ENCODE peak calls at places on chromosomes 2 and 18, in nine cellular contexts. One of them, this sample, is unnamed.

GRCh38 chr18:23822590-23823385 is 133.5 kb downstream of the LAMA3 start:
- DNase-seq in brain microvascular endothelial cell: no peak
- DNase-seq in stomach: no peak
- DNase-seq in heart left ventricle: no peak
- DNase-seq in AG04449: no peak
- DNase-seq in AG10803: peak
- DNase-seq in right lobe of liver: no peak
- DNase-seq in colonic mucosa: no peak
- DNase-seq in spleen: no peak
- DNase-seq in this sample: no peak

GRCh38 chr2:73896362-73897239 is 3.8 kb downstream of the ACTG2 start:
- DNase-seq in brain microvascular endothelial cell: peak
- DNase-seq in stomach: no peak
- DNase-seq in heart left ventricle: no peak
- DNase-seq in AG04449: peak
- DNase-seq in AG10803: peak
- DNase-seq in right lobe of liver: no peak
- DNase-seq in colonic mucosa: no peak
- DNase-seq in spleen: no peak
- DNase-seq in this sample: peak

GRCh38 chr2:26449278-26450030 is 28.5 kb downstream of the OTOF start:
- DNase-seq in brain microvascular endothelial cell: no peak
- DNase-seq in stomach: no peak
- DNase-seq in heart left ventricle: no peak
- DNase-seq in AG04449: no peak
- DNase-seq in AG10803: no peak
- DNase-seq in right lobe of liver: peak
- DNase-seq in colonic mucosa: no peak
- DNase-seq in spleen: no peak
- DNase-seq in this sample: no peak

GRCh38 chr2:197236816-197237215 is 73.8 kb downstream of the ANKRD44 start:
- DNase-seq in brain microvascular endothelial cell: no peak
- DNase-seq in stomach: no peak
- DNase-seq in heart left ventricle: no peak
- DNase-seq in AG04449: no peak
- DNase-seq in AG10803: no peak
- DNase-seq in right lobe of liver: no peak
- DNase-seq in colonic mucosa: no peak
- DNase-seq in spleen: no peak
- DNase-seq in this sample: no peak

GRCh38 chr2:81304154-81304830 is 999.7 kb upstream of the LRRTM1 start:
- DNase-seq in brain microvascular endothelial cell: no peak
- DNase-seq in stomach: no peak
- DNase-seq in heart left ventricle: no peak
- DNase-seq in AG04449: no peak
- DNase-seq in AG10803: no peak
- DNase-seq in right lobe of liver: no peak
- DNase-seq in colonic mucosa: no peak
- DNase-seq in spleen: no peak
- DNase-seq in this sample: no peak

GRCh38 chr2:135504811-135505210 is 26.2 kb downstream of the ZRANB3 start:
- DNase-seq in brain microvascular endothelial cell: no peak
- DNase-seq in stomach: no peak
- DNase-seq in heart left ventricle: no peak
- DNase-seq in AG04449: no peak
- DNase-seq in AG10803: no peak
- DNase-seq in right lobe of liver: no peak
- DNase-seq in colonic mucosa: no peak
- DNase-seq in spleen: no peak
- DNase-seq in this sample: no peak

GRCh38 chr2:229387815-229388214 is 116.7 kb upstream of the PID1 start:
- DNase-seq in brain microvascular endothelial cell: no peak
- DNase-seq in stomach: no peak
- DNase-seq in heart left ventricle: no peak
- DNase-seq in AG04449: no peak
- DNase-seq in AG10803: no peak
- DNase-seq in right lobe of liver: no peak
- DNase-seq in colonic mucosa: no peak
- DNase-seq in spleen: no peak
- DNase-seq in this sample: no peak

GRCh38 chr2:246489-247145 is 17.2 kb downstream of the SH3YL1 start:
- DNase-seq in brain microvascular endothelial cell: peak
- DNase-seq in stomach: no peak
- DNase-seq in heart left ventricle: no peak
- DNase-seq in AG04449: peak
- DNase-seq in AG10803: peak
- DNase-seq in right lobe of liver: no peak
- DNase-seq in colonic mucosa: peak
- DNase-seq in spleen: no peak
- DNase-seq in this sample: peak

GRCh38 chr18:37397814-37398213 is 167.8 kb downstream of the CELF4 start:
- DNase-seq in brain microvascular endothelial cell: no peak
- DNase-seq in stomach: no peak
- DNase-seq in heart left ventricle: no peak
- DNase-seq in AG04449: no peak
- DNase-seq in AG10803: no peak
- DNase-seq in right lobe of liver: no peak
- DNase-seq in colonic mucosa: no peak
- DNase-seq in spleen: peak
- DNase-seq in this sample: no peak

GRCh38 chr2:138110453-138111083 is 146.3 kb downstream of the HNMT start:
- DNase-seq in brain microvascular endothelial cell: no peak
- DNase-seq in stomach: no peak
- DNase-seq in heart left ventricle: no peak
- DNase-seq in AG04449: no peak
- DNase-seq in AG10803: no peak
- DNase-seq in right lobe of liver: no peak
- DNase-seq in colonic mucosa: no peak
- DNase-seq in spleen: no peak
- DNase-seq in this sample: no peak

GRCh38 chr18:2992995-2993877 is 19.7 kb downstream of the LPIN2 start:
- DNase-seq in brain microvascular endothelial cell: no peak
- DNase-seq in stomach: no peak
- DNase-seq in heart left ventricle: no peak
- DNase-seq in AG04449: no peak
- DNase-seq in AG10803: no peak
- DNase-seq in right lobe of liver: no peak
- DNase-seq in colonic mucosa: no peak
- DNase-seq in spleen: no peak
- DNase-seq in this sample: no peak

GRCh38 chr2:74369976-74370375 is 10.1 kb downstream of the DCTN1 start:
- DNase-seq in brain microvascular endothelial cell: no peak
- DNase-seq in stomach: no peak
- DNase-seq in heart left ventricle: no peak
- DNase-seq in AG04449: no peak
- DNase-seq in AG10803: no peak
- DNase-seq in right lobe of liver: no peak
- DNase-seq in colonic mucosa: no peak
- DNase-seq in spleen: no peak
- DNase-seq in this sample: no peak

GRCh38 chr2:68746408-68746807 is 11.8 kb downstream of the ARHGAP25 start:
- DNase-seq in brain microvascular endothelial cell: no peak
- DNase-seq in stomach: no peak
- DNase-seq in heart left ventricle: no peak
- DNase-seq in AG04449: no peak
- DNase-seq in AG10803: no peak
- DNase-seq in right lobe of liver: no peak
- DNase-seq in colonic mucosa: peak
- DNase-seq in spleen: no peak
- DNase-seq in this sample: no peak

GRCh38 chr2:210034087-210034683 is 31.7 kb downstream of the RPE start:
- DNase-seq in brain microvascular endothelial cell: no peak
- DNase-seq in stomach: no peak
- DNase-seq in heart left ventricle: no peak
- DNase-seq in AG04449: no peak
- DNase-seq in AG10803: no peak
- DNase-seq in right lobe of liver: no peak
- DNase-seq in colonic mucosa: no peak
- DNase-seq in spleen: no peak
- DNase-seq in this sample: no peak

GRCh38 chr2:70261501-70261900 is 3.6 kb downstream of the PCYOX1 start:
- DNase-seq in brain microvascular endothelial cell: no peak
- DNase-seq in stomach: no peak
- DNase-seq in heart left ventricle: no peak
- DNase-seq in AG04449: peak
- DNase-seq in AG10803: peak
- DNase-seq in right lobe of liver: no peak
- DNase-seq in colonic mucosa: no peak
- DNase-seq in spleen: no peak
- DNase-seq in this sample: no peak

GRCh38 chr2:172434821-172435607 is 7.6 kb downstream of the ITGA6 start:
- DNase-seq in brain microvascular endothelial cell: no peak
- DNase-seq in stomach: no peak
- DNase-seq in heart left ventricle: no peak
- DNase-seq in AG04449: no peak
- DNase-seq in AG10803: no peak
- DNase-seq in right lobe of liver: no peak
- DNase-seq in colonic mucosa: no peak
- DNase-seq in spleen: no peak
- DNase-seq in this sample: no peak

GRCh38 chr2:232085179-232085578 is 123.7 kb downstream of the DIS3L2 start:
- DNase-seq in brain microvascular endothelial cell: no peak
- DNase-seq in stomach: no peak
- DNase-seq in heart left ventricle: no peak
- DNase-seq in AG04449: no peak
- DNase-seq in AG10803: no peak
- DNase-seq in right lobe of liver: no peak
- DNase-seq in colonic mucosa: no peak
- DNase-seq in spleen: no peak
- DNase-seq in this sample: no peak

GRCh38 chr2:55156326-55156725 is 75.8 kb downstream of the CLHC1 start:
- DNase-seq in brain microvascular endothelial cell: no peak
- DNase-seq in stomach: no peak
- DNase-seq in heart left ventricle: no peak
- DNase-seq in AG04449: no peak
- DNase-seq in AG10803: peak
- DNase-seq in right lobe of liver: no peak
- DNase-seq in colonic mucosa: no peak
- DNase-seq in spleen: no peak
- DNase-seq in this sample: peak
- H3K4me3 ChIP-seq in brain microvascular endothelial cell: no peak
- H3K4me3 ChIP-seq in stomach: no peak
- H3K4me3 ChIP-seq in heart left ventricle: no peak
- H3K4me3 ChIP-seq in AG04449: no peak
- H3K4me3 ChIP-seq in AG10803: peak
- H3K4me3 ChIP-seq in right lobe of liver: no peak
- H3K4me3 ChIP-seq in colonic mucosa: no peak
- H3K4me3 ChIP-seq in spleen: no peak
- H3K4me3 ChIP-seq in this sample: no peak

DNA sequence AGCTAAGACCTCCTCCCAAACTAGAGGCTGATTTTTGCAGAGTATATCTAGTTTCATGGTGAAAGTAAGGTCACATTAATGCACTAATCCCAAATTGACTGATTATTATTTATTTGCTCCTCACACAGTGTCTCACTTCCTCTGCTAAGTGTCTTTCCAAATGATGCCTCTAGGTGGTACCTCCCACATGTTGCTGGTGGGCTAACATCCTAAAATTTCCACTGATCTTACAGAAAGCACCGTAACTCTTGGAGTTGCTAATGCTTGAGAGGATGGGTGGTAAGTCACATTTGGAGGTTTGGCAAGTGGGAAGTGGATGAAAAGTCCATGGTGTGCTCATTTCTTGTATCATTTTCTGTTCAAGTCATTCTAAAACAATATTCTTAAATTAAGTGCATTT is 428.7 kb upstream of the GYPC start:
- DNase-seq in brain microvascular endothelial cell: no peak
- DNase-seq in stomach: no peak
- DNase-seq in heart left ventricle: no peak
- DNase-seq in AG04449: no peak
- DNase-seq in AG10803: no peak
- DNase-seq in right lobe of liver: no peak
- DNase-seq in colonic mucosa: no peak
- DNase-seq in spleen: no peak
- DNase-seq in this sample: no peak
- TF ChIP-seq CTCF in brain microvascular endothelial cell: peak
- TF ChIP-seq CTCF in stomach: no peak
- TF ChIP-seq CTCF in heart left ventricle: no peak
- TF ChIP-seq CTCF in AG04449: no peak
- TF ChIP-seq CTCF in AG10803: no peak
- TF ChIP-seq CTCF in right lobe of liver: no peak
- TF ChIP-seq CTCF in colonic mucosa: no peak
- TF ChIP-seq CTCF in spleen: no peak
- TF ChIP-seq CTCF in this sample: no peak

GRCh38 chr2:224958466-224958857 is 83.8 kb downstream of the DOCK10 start:
- DNase-seq in brain microvascular endothelial cell: no peak
- DNase-seq in stomach: no peak
- DNase-seq in heart left ventricle: no peak
- DNase-seq in AG04449: peak
- DNase-seq in AG10803: peak
- DNase-seq in right lobe of liver: no peak
- DNase-seq in colonic mucosa: no peak
- DNase-seq in spleen: no peak
- DNase-seq in this sample: peak
- H3K4me3 ChIP-seq in brain microvascular endothelial cell: no peak
- H3K4me3 ChIP-seq in stomach: no peak
- H3K4me3 ChIP-seq in heart left ventricle: no peak
- H3K4me3 ChIP-seq in AG04449: no peak
- H3K4me3 ChIP-seq in AG10803: peak
- H3K4me3 ChIP-seq in right lobe of liver: no peak
- H3K4me3 ChIP-seq in colonic mucosa: no peak
- H3K4me3 ChIP-seq in spleen: no peak
- H3K4me3 ChIP-seq in this sample: no peak

GRCh38 chr18:22324191-22325131 is 93.3 kb downstream of the CTAGE1 start:
- DNase-seq in brain microvascular endothelial cell: no peak
- DNase-seq in stomach: peak
- DNase-seq in heart left ventricle: peak
- DNase-seq in AG04449: no peak
- DNase-seq in AG10803: peak
- DNase-seq in right lobe of liver: no peak
- DNase-seq in colonic mucosa: no peak
- DNase-seq in spleen: peak
- DNase-seq in this sample: peak
- TF ChIP-seq CTCF in brain microvascular endothelial cell: peak
- TF ChIP-seq CTCF in stomach: no peak
- TF ChIP-seq CTCF in heart left ventricle: peak
- TF ChIP-seq CTCF in AG04449: no peak
- TF ChIP-seq CTCF in AG10803: peak
- TF ChIP-seq CTCF in right lobe of liver: peak
- TF ChIP-seq CTCF in colonic mucosa: no peak
- TF ChIP-seq CTCF in spleen: no peak
- TF ChIP-seq CTCF in this sample: peak

GRCh38 chr2:222297600-222297935 is 1.2 kb downstream of the PAX3 start:
- DNase-seq in brain microvascular endothelial cell: no peak
- DNase-seq in stomach: no peak
- DNase-seq in heart left ventricle: no peak
- DNase-seq in AG04449: no peak
- DNase-seq in AG10803: no peak
- DNase-seq in right lobe of liver: no peak
- DNase-seq in colonic mucosa: no peak
- DNase-seq in spleen: peak
- DNase-seq in this sample: no peak
- H3K4me3 ChIP-seq in brain microvascular endothelial cell: peak
- H3K4me3 ChIP-seq in stomach: no peak
- H3K4me3 ChIP-seq in heart left ventricle: no peak
- H3K4me3 ChIP-seq in AG04449: peak
- H3K4me3 ChIP-seq in AG10803: peak
- H3K4me3 ChIP-seq in right lobe of liver: no peak
- H3K4me3 ChIP-seq in colonic mucosa: no peak
- H3K4me3 ChIP-seq in spleen: no peak
- H3K4me3 ChIP-seq in this sample: no peak

GRCh38 chr18:28408528-28408927 is 231.6 kb upstream of the CDH2 start:
- DNase-seq in brain microvascular endothelial cell: no peak
- DNase-seq in stomach: no peak
- DNase-seq in heart left ventricle: no peak
- DNase-seq in AG04449: no peak
- DNase-seq in AG10803: no peak
- DNase-seq in right lobe of liver: no peak
- DNase-seq in colonic mucosa: no peak
- DNase-seq in spleen: no peak
- DNase-seq in this sample: no peak
- TF ChIP-seq CTCF in brain microvascular endothelial cell: no peak
- TF ChIP-seq CTCF in stomach: no peak
- TF ChIP-seq CTCF in heart left ventricle: no peak
- TF ChIP-seq CTCF in AG04449: no peak
- TF ChIP-seq CTCF in AG10803: no peak
- TF ChIP-seq CTCF in right lobe of liver: no peak
- TF ChIP-seq CTCF in colonic mucosa: no peak
- TF ChIP-seq CTCF in spleen: no peak
- TF ChIP-seq CTCF in this sample: no peak

This sample was measured in fibroblast of villous mesenchyme.